ENCODE peak calls at places on chromosomes 1 and 21, in seven cellular contexts. E, T, H, B, Z, U and L are unnamed samples.

GRCh38 chr1:38787041-38787440 is 72.5 kb downstream of the RRAGC start:
- DNase-seq in H (peak; percentile 42), B (no peak), T (no peak), Z (no peak), E (no peak), U (no peak), L (no peak)

GRCh38 chr1:234437423-234438171 is 41.4 kb downstream of the TARBP1 start:
- DNase-seq in B (no peak), H (no peak), U (no peak), E (peak; percentile 31), T (peak; percentile 64), Z (peak; percentile 22), L (peak; percentile 34)

GRCh38 chr1:235024706-235025421 is 103.8 kb downstream of the TOMM20 start:
- DNase-seq in B (no peak), E (no peak), U (no peak), T (no peak), H (no peak), Z (no peak), L (no peak)

GRCh38 chr1:171017431-171017830 is 73.3 kb upstream of the FMO3 start:
- DNase-seq in Z (no peak), B (no peak), H (no peak), U (no peak), T (no peak), E (no peak), L (no peak)

GRCh38 chr1:54191525-54191924 is 8.3 kb downstream of the CYB5RL start:
- DNase-seq in T (no peak), Z (no peak), E (no peak), H (no peak), B (no peak), U (no peak), L (no peak)

GRCh38 chr1:114756009-114756892 is 1.5 kb downstream of the CSDE1 start:
- DNase-seq in E (peak; percentile 1), U (no peak), T (no peak), H (no peak), Z (no peak), B (no peak), L (no peak)

GRCh38 chr1:80054129-80054528 is 1047.6 kb upstream of the ADGRL4 start:
- DNase-seq in E (peak; percentile 98), H (no peak), T (no peak), Z (peak; percentile 50), B (no peak), U (no peak), L (peak; percentile 96)

GRCh38 chr1:2574350-2574749 is 12.2 kb upstream of the PRXL2B start:
- DNase-seq in U (no peak), B (no peak), H (no peak), Z (no peak), T (no peak), E (no peak), L (no peak)

GRCh38 chr1:15152318-15153183 is 996 bp upstream of the TMEM51 start:
- DNase-seq in H (peak; percentile 82), B (peak; percentile 92), Z (peak; percentile 91), U (peak; percentile 76), E (peak; percentile 83), T (peak; percentile 84), L (peak; percentile 92)

GRCh38 chr21:26840912-26841311 is 4.3 kb downstream of the ADAMTS1 start:
- DNase-seq in Z (peak; percentile 87), H (no peak), E (peak; percentile 67), U (peak; percentile 46), B (no peak), T (no peak), L (peak; percentile 94)

GRCh38 chr1:199684686-199685273 is 342.7 kb upstream of the NR5A2 start:
- DNase-seq in B (peak; percentile 70), E (peak; percentile 67), T (no peak), U (no peak), Z (peak; percentile 84), H (no peak), L (peak; percentile 82)

GRCh38 chr21:35768187-35768586 is 292.1 kb downstream of the SETD4 start:
- DNase-seq in B (no peak), T (no peak), Z (no peak), E (peak; percentile 9), U (no peak), H (no peak), L (no peak)

GRCh38 chr1:103107696-103108524 is at the start of gene COL11A1:
- DNase-seq in H (no peak), E (no peak), B (peak; percentile 41), U (no peak), Z (no peak), T (no peak), L (no peak)

GRCh38 chr1:103109291-103109920 is 1.1 kb upstream of the COL11A1 start:
- DNase-seq in H (no peak), U (no peak), E (peak; percentile 25), T (no peak), B (peak; percentile 30), Z (no peak), L (no peak)

GRCh38 chr1:103110701-103111100 is 2.4 kb upstream of the COL11A1 start:
- DNase-seq in H (no peak), U (no peak), T (no peak), B (no peak), Z (no peak), E (peak; percentile 3), L (no peak)

GRCh38 chr1:103108525-103109150 is 316 bp upstream of the COL11A1 start:
- DNase-seq in B (peak; percentile 89), U (no peak), Z (peak; percentile 31), T (no peak), E (peak; percentile 56), H (peak; percentile 81), L (no peak)

DNA sequence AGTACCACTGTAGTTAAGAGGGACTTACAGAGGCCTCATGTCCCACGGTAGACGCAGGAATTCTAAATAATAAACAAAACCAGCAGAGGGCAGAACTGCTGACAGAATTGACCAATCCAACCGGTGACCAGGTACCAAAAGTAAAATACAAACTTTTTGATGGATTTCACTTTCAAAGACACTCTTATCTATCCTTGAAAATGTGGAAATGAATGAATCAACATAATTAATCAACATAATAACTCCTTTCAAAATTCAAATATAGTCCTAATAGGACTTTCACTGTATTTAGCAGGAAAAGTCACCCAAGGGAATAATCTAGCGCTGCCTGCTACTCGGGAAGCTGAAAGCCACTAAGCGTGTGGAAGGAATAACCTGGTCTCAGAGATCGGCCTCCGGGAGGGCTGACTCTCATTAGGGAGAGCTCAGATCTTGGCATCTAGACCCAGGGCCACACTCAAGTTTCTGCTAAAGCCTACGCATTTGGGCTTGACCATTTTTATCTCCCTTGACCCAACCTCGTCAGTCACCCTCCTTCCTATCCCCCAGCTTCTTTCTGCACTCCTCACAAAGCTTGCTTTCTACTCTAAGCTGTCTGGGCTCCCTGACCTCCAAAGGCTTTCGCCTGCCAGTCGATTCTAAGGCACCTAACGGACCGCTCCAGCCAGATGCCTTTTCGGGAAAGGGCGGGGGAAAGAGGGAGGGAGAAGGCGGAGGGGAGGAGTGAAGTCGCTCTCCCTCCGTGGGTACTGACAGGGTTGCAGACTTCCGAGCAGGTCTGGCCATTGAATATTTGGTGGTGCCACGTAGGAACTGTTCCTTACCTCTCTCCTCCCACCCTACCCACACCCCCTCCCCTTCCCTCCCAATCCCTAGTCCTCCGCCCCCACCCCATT is 1.6 kb downstream of the COL11A1 start:
- DNase-seq in B (peak; percentile 72), U (no peak), T (no peak), E (peak; percentile 54), Z (peak; percentile 57), H (peak; percentile 68), L (peak; percentile 49)
- TF ChIP-seq CTCF in B (peak; percentile 63), U (no peak), T (peak; percentile 56), E (peak; percentile 60), Z (peak; percentile 57), H (peak; percentile 84), L (peak; percentile 43)

DNA sequence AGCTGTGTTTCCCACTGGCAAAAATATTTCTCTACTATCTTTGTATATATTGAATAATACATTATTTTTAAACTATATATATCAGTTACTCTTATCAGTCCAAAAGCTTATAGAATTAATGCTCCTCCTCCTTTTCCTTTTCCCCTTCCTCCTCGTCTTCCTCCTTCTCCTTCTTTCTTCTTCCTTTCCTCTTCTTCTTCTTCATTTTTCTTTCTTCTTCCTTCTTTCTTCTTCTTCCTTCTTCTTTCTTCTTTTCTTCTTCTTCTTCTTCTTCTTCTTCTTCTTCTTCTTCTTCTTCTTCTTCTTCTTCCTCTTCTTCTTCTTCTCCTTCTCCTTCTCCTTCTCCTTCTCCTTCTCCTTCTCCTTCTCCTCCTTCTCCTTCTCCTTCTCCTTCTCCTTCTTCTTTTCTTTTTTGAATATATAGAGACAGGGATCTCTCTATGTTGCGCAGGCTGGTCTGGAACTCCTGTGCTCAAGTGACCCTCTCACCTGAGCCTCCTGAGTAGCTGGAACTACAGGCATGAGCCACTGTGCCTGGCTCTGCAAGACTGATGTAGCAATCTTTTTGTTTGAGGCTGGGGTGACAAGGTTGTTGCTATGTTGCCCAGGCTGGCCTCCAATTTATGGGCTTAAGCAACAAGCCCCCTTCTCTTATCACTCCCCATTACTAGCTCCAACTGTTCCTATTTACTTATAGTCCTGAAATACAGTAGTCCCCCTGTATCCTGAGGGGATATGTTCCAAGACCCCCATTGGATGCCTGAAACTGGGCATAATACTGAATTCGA is 47.4 kb downstream of the MAGI3 start:
- DNase-seq in T (no peak), E (no peak), U (no peak), B (no peak), H (no peak), Z (no peak), L (no peak)
- TF ChIP-seq CTCF in T (no peak), E (no peak), U (no peak), B (no peak), H (no peak), Z (no peak), L (no peak)

GRCh38 chr21:45150630-45151265 is 76.4 kb downstream of the ADARB1 start:
- DNase-seq in B (no peak), Z (no peak), E (no peak), U (no peak), H (no peak), T (no peak), L (no peak)

GRCh38 chr21:45154511-45155508 is 80.4 kb downstream of the ADARB1 start:
- DNase-seq in Z (peak; percentile 72), H (no peak), E (peak; percentile 80), B (peak; percentile 56), U (no peak), T (no peak), L (peak; percentile 29)

GRCh38 chr21:45151484-45152115 is 77.2 kb downstream of the ADARB1 start:
- DNase-seq in E (no peak), B (no peak), H (no peak), Z (peak; percentile 48), T (no peak), U (no peak), L (no peak)

GRCh38 chr21:45153358-45154318 is 79.3 kb downstream of the ADARB1 start:
- DNase-seq in U (no peak), H (no peak), T (no peak), Z (no peak), B (no peak), E (peak; percentile 76), L (no peak)

GRCh38 chr21:45152265-45152746 is 77.9 kb downstream of the ADARB1 start:
- DNase-seq in B (peak; percentile 60), Z (no peak), U (no peak), H (no peak), T (no peak), E (peak; percentile 44), L (no peak)
- TF ChIP-seq CTCF in B (peak; percentile 64), Z (peak; percentile 23), U (no peak), H (peak; percentile 49), T (no peak), E (peak; percentile 30), L (no peak)

DNA sequence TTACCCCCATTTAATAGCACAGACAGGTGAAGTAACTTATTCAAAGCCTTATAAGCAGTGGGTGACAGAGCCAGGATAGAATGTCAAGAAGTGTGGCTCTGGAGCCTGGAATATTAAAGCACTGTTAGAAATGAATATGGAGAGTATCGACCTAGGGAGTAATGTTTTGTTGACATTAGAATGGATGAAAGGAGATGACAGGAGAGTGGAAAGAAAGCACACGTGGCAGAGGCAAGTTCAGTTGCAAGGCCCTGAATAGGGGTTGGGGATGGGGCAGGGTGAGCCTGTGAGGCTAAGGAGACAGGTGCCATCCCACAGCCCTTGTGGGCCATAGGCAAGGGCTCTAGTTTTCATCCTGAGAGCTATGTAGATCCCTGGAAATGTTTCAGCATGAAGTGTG is 125.5 kb upstream of the PLXNA2 start:
- DNase-seq in Z (no peak), B (no peak), H (no peak), E (no peak), U (no peak), T (no peak), L (no peak)
- TF ChIP-seq CTCF in Z (no peak), B (no peak), H (no peak), E (no peak), U (no peak), T (no peak), L (no peak)